ENCODE peak calls at places on chromosomes 12 and 14, in ten cellular contexts. I is IMR-90; D is AG04450; E is CD8-positive, alpha-beta T cell; X is heart right ventricle; K is HCT116; V is heart left ventricle; O is mammary epithelial cell; Q is SK-N-SH; Y is adrenal gland. U is an unnamed sample.
A peak's percentile ranks its signal among the peaks of the same experiment; 100 is the strongest.

GRCh38 chr14:92726135-92726932 is 22.1 kb downstream of the LGMN start:
- DNase-seq in D (peak; percentile 51), E (peak; percentile 58), K (peak; percentile 39), V (peak; percentile 78), Q (no peak), I (peak; percentile 89), X (peak; percentile 52), Y (peak; percentile 85), O (peak; percentile 66), U (peak; percentile 69)

GRCh38 chr12:114672817-114673168 is 11.2 kb downstream of the TBX3 start:
- DNase-seq in D (no peak), V (no peak), I (no peak), E (no peak), Q (no peak), K (no peak), X (no peak), O (no peak), Y (no peak), U (no peak)

GRCh38 chr12:8156416-8156815 is 399 bp upstream of the ZNF705A start:
- DNase-seq in Q (no peak), Y (no peak), K (no peak), V (no peak), X (no peak), I (no peak), E (no peak), O (no peak), D (no peak), U (no peak)

GRCh38 chr12:92533280-92533890 is 169.4 kb upstream of the PLEKHG7 start:
- DNase-seq in I (no peak), V (no peak), O (no peak), Y (no peak), E (no peak), K (no peak), X (peak; percentile 66), D (no peak), Q (no peak), U (no peak)

GRCh38 chr14:64958201-64958600 is 13.9 kb downstream of the RAB15 start:
- DNase-seq in X (no peak), K (no peak), D (no peak), Q (no peak), E (no peak), Y (no peak), O (no peak), V (no peak), I (no peak), U (no peak)

GRCh38 chr14:90425480-90425879 is 28.7 kb downstream of the CALM1 start:
- DNase-seq in Y (no peak), O (no peak), D (no peak), I (no peak), V (no peak), K (no peak), Q (no peak), X (no peak), E (no peak), U (no peak)

GRCh38 chr14:78595797-78596196 is 425.6 kb downstream of the NRXN3 start:
- DNase-seq in Q (peak; percentile 27), V (no peak), K (no peak), I (no peak), O (no peak), D (no peak), X (no peak), Y (no peak), E (no peak), U (no peak)

GRCh38 chr12:11580125-11580751 is 69.2 kb upstream of the ETV6 start:
- DNase-seq in Q (no peak), V (no peak), D (peak; percentile 65), O (peak; percentile 99), K (no peak), Y (no peak), I (peak; percentile 82), E (no peak), X (no peak), U (no peak)

GRCh38 chr14:64363265-64363840 is 24.8 kb upstream of the MTHFD1 start:
- DNase-seq in E (no peak), Y (no peak), Q (no peak), D (no peak), K (no peak), O (peak; percentile 14), V (no peak), I (peak; percentile 83), X (no peak), U (no peak)

GRCh38 chr12:120254809-120255208 is 10.7 kb downstream of the PXN start:
- DNase-seq in K (no peak), X (peak; percentile 59), V (no peak), D (no peak), O (no peak), E (no peak), Y (no peak), Q (no peak), I (no peak), U (no peak)
- TF ChIP-seq CTCF in K (no peak), X (peak; percentile 33), V (peak; percentile 55), D (no peak), O (no peak), E (no peak), Y (no peak), Q (no peak), I (no peak), U (no peak)

DNA sequence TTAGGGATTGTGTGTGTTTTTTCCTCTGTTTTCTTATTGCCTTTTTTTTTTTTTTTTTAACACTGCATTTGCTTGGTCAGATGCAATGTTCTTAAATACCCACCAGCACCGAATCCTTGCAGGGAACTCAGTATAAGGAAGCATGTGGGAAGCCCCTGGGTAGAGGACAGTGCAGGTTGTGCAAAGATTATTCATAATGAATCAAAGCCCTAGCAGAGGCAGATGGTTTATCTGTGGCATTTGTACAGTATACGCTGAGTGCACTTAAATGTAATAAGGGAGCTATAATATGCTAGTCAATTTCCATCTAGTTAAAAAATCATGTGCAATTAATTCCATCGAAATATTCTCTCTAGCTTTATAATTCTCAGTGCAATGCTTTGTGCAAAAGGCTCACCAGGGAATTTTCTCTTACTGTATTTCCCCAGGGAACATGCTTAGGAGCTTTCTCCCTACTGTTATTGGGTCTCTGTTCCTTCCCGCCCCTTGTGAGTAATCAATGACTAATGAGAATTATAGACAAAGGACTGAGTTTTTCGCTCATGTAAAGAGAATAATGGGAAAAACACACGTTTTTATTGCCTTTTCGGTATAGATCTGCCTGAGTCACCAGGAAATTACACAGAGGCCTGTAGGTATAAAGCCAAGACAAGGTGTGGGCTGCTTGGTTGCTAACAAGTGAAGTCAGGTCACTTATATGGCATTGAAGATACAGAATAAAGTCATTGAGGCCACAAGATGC is 1214.3 kb upstream of the TMEM132C start:
- DNase-seq in X (no peak), O (peak; percentile 96), D (no peak), V (no peak), Q (no peak), K (peak; percentile 94), I (peak; percentile 20), E (no peak), Y (no peak), U (no peak)
- H3K27ac ChIP-seq in X (no peak overlapping the region), O (peak overlapping the region; percentile 84), D (no peak overlapping the region), V (no peak overlapping the region), Q (no peak overlapping the region), K (peak overlapping the region; percentile 60), I (no peak overlapping the region), E (no peak overlapping the region), Y (no peak overlapping the region), U (no peak overlapping the region)

GRCh38 chr12:40581889-40582288 is 110.3 kb upstream of the CNTN1 start:
- DNase-seq in Y (no peak), I (no peak), Q (no peak), X (no peak), E (no peak), D (no peak), O (no peak), K (no peak), V (no peak), U (no peak)
- H3K9me3 ChIP-seq in Y (no peaks in the 10 kb centered on the region), I (peaks cover 6% of the 10 kb centered on the region), Q (no peaks in the 10 kb centered on the region), X (no peaks in the 10 kb centered on the region), E (no peaks in the 10 kb centered on the region), D (peaks cover 12% of the 10 kb centered on the region), O (peaks cover 6% of the 10 kb centered on the region), K (no peaks in the 10 kb centered on the region), V (no peaks in the 10 kb centered on the region), U (no peaks in the 10 kb centered on the region)

GRCh38 chr14:24092110-24092959 is 1.8 kb upstream of the PCK2 start:
- DNase-seq in I (no peak), E (no peak), V (no peak), K (no peak), Y (no peak), D (no peak), O (no peak), X (no peak), Q (no peak), U (no peak)

GRCh38 chr14:24094839-24095195 is 706 bp downstream of the PCK2 start:
- DNase-seq in V (no peak), Y (no peak), D (no peak), Q (no peak), E (no peak), X (no peak), I (no peak), O (no peak), K (no peak), U (no peak)

GRCh38 chr14:24095196-24096068 is 1.3 kb downstream of the PCK2 start:
- DNase-seq in K (no peak), X (no peak), O (peak; percentile 23), D (no peak), I (peak; percentile 44), Y (no peak), E (peak; percentile 27), Q (peak; percentile 78), V (no peak), U (peak; percentile 70)

GRCh38 chr14:24092960-24093900 is 881 bp upstream of the PCK2 start:
- DNase-seq in K (no peak), Q (no peak), X (no peak), I (no peak), V (no peak), O (no peak), E (no peak), D (no peak), Y (no peak), U (no peak)

GRCh38 chr14:24093901-24094838 is at the start of gene PCK2:
- DNase-seq in X (peak; percentile 85), Y (peak; percentile 95), V (peak; percentile 94), K (peak; percentile 85), O (peak; percentile 88), Q (peak; percentile 97), D (peak; percentile 73), I (peak; percentile 88), E (peak; percentile 68), U (peak; percentile 94)
- TF ChIP-seq CTCF in X (no peak), Y (no peak), V (peak; percentile 14), K (no peak), O (no peak), Q (peak; percentile 6), D (no peak), I (peak; percentile 12), E (no peak), U (no peak)